ENCODE peak calls at places on chromosomes 6 and 20, in nine cellular contexts. E, B, W, Y, G, K, Q, P and I are unnamed samples.

GRCh38 chr6:41051873-41052272 is 1.1 kb upstream of the APOBEC2 start:
- DNase-seq in W (no peak), E (no peak), P (no peak), G (no peak), Q (no peak), B (no peak), K (no peak), Y (no peak), I (no peak)

GRCh38 chr6:31472259-31472658 is 25.7 kb upstream of the MICB start:
- DNase-seq in Q (no peak), E (no peak), G (no peak), P (no peak), W (no peak), Y (no peak), B (no peak), K (no peak), I (no peak)

GRCh38 chr6:28587011-28587745 is 61.5 kb downstream of the GPX5 start:
- DNase-seq in B (peak), K (no peak), E (peak), P (no peak), G (peak), Y (peak), Q (peak), W (no peak), I (no peak)

GRCh38 chr20:62824476-62825287 is 7.8 kb downstream of the COL9A3 start:
- DNase-seq in E (peak), G (peak), Y (no peak), Q (peak), W (no peak), K (no peak), B (no peak), P (no peak), I (no peak)

GRCh38 chr6:10962673-10963072 is 75.8 kb downstream of the SYCP2L start:
- DNase-seq in G (no peak), B (no peak), E (no peak), P (no peak), Y (peak), W (no peak), Q (no peak), K (peak), I (no peak)

GRCh38 chr20:63126876-63127699 is 88.8 kb downstream of the YTHDF1 start:
- DNase-seq in G (peak), E (no peak), P (peak), K (no peak), Y (no peak), W (peak), Q (no peak), B (no peak), I (no peak)

GRCh38 chr6:105346052-105346451 is 56.8 kb downstream of the PREP start:
- DNase-seq in E (no peak), K (peak), Q (no peak), P (no peak), W (no peak), B (no peak), G (no peak), Y (peak), I (no peak)

GRCh38 chr6:170446841-170447560 is 106.1 kb downstream of the PSMB1 start:
- DNase-seq in Y (no peak), W (peak), Q (no peak), E (no peak), K (no peak), B (no peak), G (no peak), P (no peak), I (no peak)

GRCh38 chr6:151095538-151096254 is 144.1 kb upstream of the AKAP12 start:
- DNase-seq in Y (no peak), K (no peak), B (no peak), P (no peak), W (no peak), G (no peak), E (no peak), Q (no peak), I (no peak)

GRCh38 chr6:47655719-47656595 is 42.4 kb upstream of the ADGRF4 start:
- DNase-seq in G (peak), Q (no peak), Y (peak), K (no peak), B (no peak), P (no peak), W (no peak), E (no peak), I (no peak)

GRCh38 chr6:31094389-31094881 is 17.9 kb downstream of the C6orf15 start:
- DNase-seq in G (no peak), K (no peak), P (no peak), E (peak), Q (no peak), B (no peak), W (no peak), Y (no peak), I (no peak)

GRCh38 chr6:134303903-134304302 is 14.0 kb downstream of the SGK1 start:
- DNase-seq in B (no peak), P (no peak), W (no peak), Y (peak), K (no peak), E (no peak), G (no peak), Q (no peak), I (no peak)

GRCh38 chr6:44223471-44224153 is at the start of gene SLC29A1:
- DNase-seq in B (no peak), K (no peak), W (no peak), Y (no peak), G (peak), Q (peak), E (peak), P (peak), I (no peak)

GRCh38 chr6:45327956-45328522 is at the start of gene RUNX2:
- DNase-seq in W (no peak), P (no peak), K (peak), Q (no peak), E (no peak), B (no peak), G (no peak), Y (peak), I (no peak)

GRCh38 chr6:71721642-71722041 is 164.7 kb upstream of the RIMS1 start:
- DNase-seq in G (no peak), W (no peak), B (no peak), P (no peak), K (no peak), E (no peak), Q (no peak), Y (peak), I (no peak)

GRCh38 chr6:149922642-149923326 is at the start of gene RAET1G:
- DNase-seq in Q (peak), K (peak), G (peak), E (peak), W (peak), B (peak), Y (peak), P (peak), I (peak)

GRCh38 chr6:17353440-17354175 is 39.8 kb upstream of the CAP2 start:
- DNase-seq in K (no peak), B (no peak), Q (no peak), P (no peak), E (no peak), G (no peak), W (no peak), Y (no peak), I (no peak)

GRCh38 chr6:31479151-31479932 is 18.6 kb upstream of the MICB start:
- DNase-seq in B (no peak), Y (no peak), P (no peak), K (no peak), G (no peak), Q (no peak), E (no peak), W (peak), I (no peak)

GRCh38 chr6:71349395-71349794 is 60.8 kb downstream of the OGFRL1 start:
- DNase-seq in G (no peak), P (no peak), B (no peak), Q (no peak), Y (peak), W (no peak), K (no peak), E (no peak), I (no peak)

GRCh38 chr6:34696189-34696738 is 303 bp downstream of the ILRUN start:
- DNase-seq in G (peak), K (no peak), P (peak), W (peak), E (no peak), Q (no peak), B (no peak), Y (peak), I (peak)

GRCh38 chr20:4780245-4780644 is 58.5 kb downstream of the PRND start:
- DNase-seq in B (no peak), Y (no peak), W (no peak), K (no peak), Q (no peak), P (no peak), G (no peak), E (no peak), I (no peak)
- TF ChIP-seq CTCF in B (no peak), Y (no peak), W (peak), K (peak), Q (no peak), P (no peak), G (no peak), E (peak), I (peak)

GRCh38 chr20:14193885-14194284 is 143.5 kb downstream of the FLRT3 start:
- DNase-seq in W (no peak), Y (peak), P (no peak), Q (no peak), B (no peak), G (no peak), E (no peak), K (no peak), I (no peak)

GRCh38 chr20:14191559-14191958 is 145.9 kb downstream of the FLRT3 start:
- DNase-seq in E (no peak), G (no peak), P (no peak), B (no peak), Y (no peak), Q (no peak), W (no peak), K (no peak), I (no peak)

GRCh38 chr20:14193443-14193842 is 144.0 kb downstream of the FLRT3 start:
- DNase-seq in P (no peak), Y (no peak), K (no peak), B (no peak), Q (no peak), W (no peak), G (no peak), E (no peak), I (no peak)

DNA sequence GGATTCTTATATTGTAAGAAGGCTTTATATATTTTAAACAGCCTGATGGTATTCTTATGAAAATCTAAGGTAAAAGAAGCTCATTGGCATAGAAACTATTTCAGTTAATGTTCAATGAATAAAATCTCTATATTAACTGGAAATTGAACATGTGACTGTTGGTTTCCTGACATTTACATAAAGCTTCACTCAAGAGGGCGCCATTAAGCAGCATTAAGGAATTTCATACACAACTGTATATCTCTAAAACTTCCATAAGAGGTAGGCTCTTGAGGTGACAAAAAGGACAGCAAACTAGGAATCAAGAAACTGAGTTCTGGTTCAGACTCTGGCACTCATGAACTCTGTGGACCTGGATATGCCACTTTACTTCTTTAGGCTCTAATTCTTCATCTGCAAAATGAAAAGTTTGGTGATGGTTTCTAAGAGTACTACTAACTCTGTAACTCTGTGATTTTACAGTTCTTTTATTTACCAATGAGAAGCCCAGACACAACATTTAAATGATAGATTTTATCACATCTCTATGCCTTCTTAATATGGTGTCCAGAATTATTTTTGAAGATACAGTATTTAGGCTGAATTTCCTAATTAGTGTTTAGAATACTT is 147.5 kb downstream of the FLRT3 start:
- DNase-seq in P (no peak), E (no peak), G (no peak), Y (peak), B (peak), W (no peak), K (peak), Q (no peak), I (no peak)
- TF ChIP-seq CTCF in P (no peak), E (no peak), G (peak), Y (peak), B (peak), W (peak), K (peak), Q (no peak), I (no peak)

DNA sequence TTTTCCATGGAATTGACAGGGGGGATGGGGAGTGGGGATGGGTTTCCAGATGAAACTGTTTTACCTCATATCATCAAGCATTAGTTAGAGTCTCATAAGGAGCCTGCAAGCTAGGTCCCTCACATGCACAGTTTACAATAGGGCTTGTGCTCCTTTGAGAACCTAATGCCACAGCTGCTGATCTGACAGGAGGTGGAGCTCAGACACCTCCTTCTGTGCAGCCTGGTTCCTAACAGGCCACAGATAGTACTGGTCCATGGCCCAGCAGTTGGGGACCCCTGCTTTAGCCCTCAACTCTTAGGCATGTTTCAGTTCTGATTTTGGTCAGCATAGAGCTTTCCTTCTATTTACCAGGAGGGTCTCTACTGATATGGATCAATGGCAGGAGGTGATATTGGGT is 251.6 kb downstream of the LAMA2 start:
- DNase-seq in W (no peak), E (no peak), K (no peak), Q (no peak), G (no peak), B (no peak), Y (no peak), P (no peak), I (no peak)
- TF ChIP-seq CTCF in W (no peak), E (no peak), K (no peak), Q (no peak), G (no peak), B (no peak), Y (no peak), P (no peak), I (no peak)

DNA sequence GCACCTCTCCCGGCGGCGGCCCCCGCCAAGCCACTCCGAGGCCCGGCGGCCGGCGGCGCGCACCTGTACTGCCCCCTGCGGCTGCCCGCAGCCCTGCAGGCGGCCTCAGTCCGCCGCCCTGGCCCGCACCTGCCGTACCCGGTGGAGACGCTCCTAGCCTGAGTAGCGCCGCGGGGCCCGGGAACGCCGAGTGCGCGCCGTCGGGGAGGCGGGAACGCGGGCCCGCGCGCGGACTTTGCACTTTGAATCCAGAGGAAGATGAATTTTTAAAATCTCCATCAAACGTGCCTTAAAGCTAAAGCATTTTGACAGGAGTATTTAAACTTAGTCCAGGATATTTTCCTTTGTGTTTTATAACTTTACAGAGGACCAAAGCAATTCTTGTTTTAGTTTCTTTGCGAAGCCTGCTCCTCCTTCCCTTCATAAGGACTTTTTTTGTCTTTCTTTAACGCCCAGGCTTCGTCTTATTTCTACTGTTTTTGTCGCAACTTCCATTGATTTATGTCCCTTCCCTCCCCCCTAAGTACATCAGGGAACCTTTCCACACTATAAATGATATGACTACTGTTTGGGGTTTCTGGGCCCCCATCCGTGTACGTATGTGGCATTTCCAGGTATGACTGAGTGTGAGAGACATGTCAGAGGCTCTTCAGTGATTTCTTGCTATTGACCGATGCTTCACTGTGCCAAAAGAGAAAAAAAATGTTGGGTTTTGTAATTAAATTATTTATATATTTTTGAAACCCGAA is 2.0 kb downstream of the FOXQ1 start:
- DNase-seq in K (no peak), B (no peak), W (no peak), Q (peak), E (no peak), G (no peak), P (no peak), Y (no peak), I (no peak)
- TF ChIP-seq CTCF in K (no peak), B (peak), W (peak), Q (no peak), E (no peak), G (peak), P (peak), Y (no peak), I (peak)

DNA sequence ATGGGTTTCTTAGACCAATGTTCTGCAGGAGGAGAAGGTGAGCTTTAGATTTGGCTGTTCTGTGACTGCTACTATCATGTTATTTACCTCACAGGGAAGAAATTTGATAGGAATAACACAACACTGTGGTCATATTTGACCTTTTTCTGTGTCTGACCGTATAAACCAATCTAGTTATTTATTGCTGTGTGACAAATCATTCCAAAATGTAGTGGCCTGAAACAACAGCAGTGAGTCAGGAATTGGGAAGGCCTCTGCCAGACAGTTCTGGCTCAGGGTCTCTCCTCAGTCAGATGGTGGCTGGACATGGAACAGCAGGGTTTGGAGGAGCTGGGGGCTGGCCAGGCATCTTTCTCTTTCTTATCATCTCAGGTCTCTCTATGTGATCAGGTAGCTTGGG is 33.0 kb downstream of the RIPOR2 start:
- DNase-seq in Y (peak), W (no peak), Q (no peak), G (no peak), E (no peak), P (peak), K (peak), B (no peak), I (no peak)
- TF ChIP-seq CTCF in Y (peak), W (no peak), Q (no peak), G (no peak), E (no peak), P (no peak), K (no peak), B (no peak), I (no peak)